ENCODE peak calls at places on chromosomes 7 and 10, in nine cellular contexts. Y, N, M, D, K, E, R, F and I are unnamed samples.

GRCh38 chr7:17617857-17618651 is 319.6 kb downstream of the AHR start:
- DNase-seq in N (no peak), Y (no peak), R (no peak), M (no peak), F (no peak), D (no peak), E (no peak), K (no peak), I (no peak)

GRCh38 chr10:115963848-115964247 is 309.2 kb downstream of the GFRA1 start:
- DNase-seq in N (no peak), F (no peak), K (no peak), M (no peak), E (no peak), D (no peak), R (no peak), Y (no peak), I (no peak)

GRCh38 chr7:96388166-96388565 is 66.3 kb upstream of the SLC25A13 start:
- DNase-seq in R (no peak), E (no peak), D (no peak), N (no peak), F (no peak), K (peak), Y (no peak), M (no peak), I (no peak)

GRCh38 chr10:73886625-73887024 is 12.3 kb upstream of the CAMK2G start:
- DNase-seq in D (no peak), F (no peak), Y (no peak), E (no peak), K (no peak), N (no peak), R (no peak), M (no peak), I (peak)

GRCh38 chr7:101421123-101421522 is 58.4 kb downstream of the COL26A1 start:
- DNase-seq in N (no peak), E (no peak), Y (no peak), M (no peak), F (no peak), R (no peak), K (no peak), D (no peak), I (no peak)

GRCh38 chr7:74371381-74372059 is 82.2 kb upstream of the GTF2IRD1 start:
- DNase-seq in Y (peak), R (no peak), M (peak), K (no peak), N (peak), F (no peak), E (peak), D (peak), I (no peak)

GRCh38 chr7:129535896-129536295 is 33.6 kb downstream of the SMKR1 start:
- DNase-seq in E (no peak), K (no peak), M (no peak), Y (no peak), D (no peak), F (no peak), N (no peak), R (no peak), I (no peak)

GRCh38 chr10:72096115-72097000 is 8.0 kb upstream of the SPOCK2 start:
- DNase-seq in N (no peak), Y (no peak), R (no peak), F (no peak), D (no peak), E (no peak), M (no peak), K (peak), I (no peak)

GRCh38 chr10:132208489-132209050 is 21.8 kb downstream of the DPYSL4 start:
- DNase-seq in M (no peak), N (no peak), Y (no peak), F (no peak), E (no peak), D (no peak), K (no peak), R (no peak), I (no peak)

GRCh38 chr7:1056006-1056784 is 11.8 kb downstream of the GPR146 start:
- DNase-seq in K (peak), D (no peak), F (no peak), R (no peak), E (no peak), M (no peak), N (no peak), Y (no peak), I (no peak)

GRCh38 chr10:93749218-93749799 is 8.4 kb upstream of the LGI1 start:
- DNase-seq in E (no peak), F (no peak), M (no peak), R (no peak), D (peak), N (no peak), Y (no peak), K (no peak), I (no peak)

GRCh38 chr7:150974468-150975391 is 3.4 kb downstream of the KCNH2 start:
- DNase-seq in N (peak), F (no peak), M (peak), E (peak), K (peak), Y (peak), R (peak), D (no peak), I (no peak)

GRCh38 chr10:26468291-26468690 is 30.1 kb downstream of the APBB1IP start:
- DNase-seq in E (no peak), Y (no peak), R (no peak), F (no peak), K (no peak), N (no peak), M (no peak), D (no peak), I (no peak)

GRCh38 chr10:17412323-17412722 is 42.1 kb downstream of the ST8SIA6 start:
- DNase-seq in R (no peak), N (peak), Y (no peak), D (no peak), M (no peak), K (no peak), E (no peak), F (no peak), I (no peak)

GRCh38 chr7:40455485-40455884 is 320.7 kb downstream of the SUGCT start:
- DNase-seq in E (no peak), F (no peak), D (no peak), M (no peak), R (no peak), K (no peak), Y (no peak), N (no peak), I (no peak)

GRCh38 chr7:98878365-98879197 is at the start of gene TRRAP:
- DNase-seq in M (peak), N (peak), D (peak), K (peak), Y (peak), R (peak), F (peak), E (no peak), I (peak)
- TF ChIP-seq POLR2A in M (no peak), N (peak), D (no peak), K (peak), Y (no peak), R (peak), F (no peak), E (peak), I (peak)

GRCh38 chr10:63523015-63523414 is 1.8 kb downstream of the REEP3 start:
- DNase-seq in E (no peak), K (no peak), F (no peak), R (no peak), D (no peak), Y (no peak), M (no peak), N (no peak), I (no peak)

GRCh38 chr10:63522129-63522687 is 1.0 kb downstream of the REEP3 start:
- DNase-seq in F (no peak), R (no peak), E (no peak), Y (no peak), K (peak), M (no peak), D (no peak), N (no peak), I (no peak)

GRCh38 chr10:63520463-63521388 is 475 bp upstream of the REEP3 start:
- DNase-seq in R (peak), M (peak), Y (peak), F (peak), K (peak), N (peak), E (peak), D (peak), I (peak)

GRCh38 chr10:63518690-63519288 is 2.4 kb upstream of the REEP3 start:
- DNase-seq in D (no peak), N (no peak), K (no peak), R (no peak), M (no peak), F (no peak), Y (no peak), E (no peak), I (no peak)

GRCh38 chr10:63521389-63522128 is at the start of gene REEP3:
- DNase-seq in N (peak), R (peak), Y (peak), M (peak), D (peak), F (peak), K (peak), E (no peak), I (peak)
- TF ChIP-seq POLR2A in N (peak), R (peak), Y (no peak), M (no peak), D (peak), F (peak), K (peak), E (peak), I (peak)

GRCh38 chr7:79523426-79523825 is 70.0 kb upstream of the MAGI2 start:
- DNase-seq in E (no peak), K (no peak), D (no peak), M (no peak), F (no peak), Y (no peak), N (no peak), R (no peak), I (no peak)

GRCh38 chr7:79528421-79528820 is 75.0 kb upstream of the MAGI2 start:
- DNase-seq in Y (no peak), E (peak), D (no peak), R (no peak), M (no peak), K (no peak), N (no peak), F (no peak), I (no peak)

GRCh38 chr7:79529214-79529895 is 75.9 kb upstream of the MAGI2 start:
- DNase-seq in E (no peak), Y (no peak), R (no peak), D (no peak), M (no peak), F (no peak), K (no peak), N (no peak), I (no peak)

GRCh38 chr7:79520543-79520942 is 67.1 kb upstream of the MAGI2 start:
- DNase-seq in E (no peak), R (no peak), D (no peak), Y (no peak), K (no peak), F (no peak), N (no peak), M (no peak), I (no peak)

GRCh38 chr7:79524048-79524447 is 70.6 kb upstream of the MAGI2 start:
- DNase-seq in R (no peak), M (no peak), Y (no peak), E (no peak), K (no peak), D (no peak), F (no peak), N (no peak), I (no peak)
- TF ChIP-seq POLR2A in R (no peak), M (no peak), Y (no peak), E (no peak), K (no peak), D (no peak), F (no peak), N (no peak), I (no peak)

GRCh38 chr7:56053379-56053778 is 1.8 kb downstream of the CCT6A start:
- DNase-seq in R (no peak), N (no peak), K (no peak), Y (no peak), F (no peak), E (no peak), M (no peak), D (no peak), I (no peak)

GRCh38 chr7:56048245-56048644 is 3.0 kb downstream of the PSPH start:
- DNase-seq in E (no peak), M (no peak), Y (no peak), N (no peak), K (no peak), R (no peak), D (no peak), F (no peak), I (no peak)

GRCh38 chr7:56053993-56054392 is 2.4 kb downstream of the CCT6A start:
- DNase-seq in F (no peak), M (no peak), Y (no peak), R (no peak), D (no peak), E (no peak), K (no peak), N (no peak), I (no peak)

GRCh38 chr7:56051053-56051338 is 248 bp downstream of the PSPH start:
- DNase-seq in F (no peak), K (no peak), N (no peak), D (no peak), E (no peak), M (no peak), R (no peak), Y (no peak), I (no peak)

DNA sequence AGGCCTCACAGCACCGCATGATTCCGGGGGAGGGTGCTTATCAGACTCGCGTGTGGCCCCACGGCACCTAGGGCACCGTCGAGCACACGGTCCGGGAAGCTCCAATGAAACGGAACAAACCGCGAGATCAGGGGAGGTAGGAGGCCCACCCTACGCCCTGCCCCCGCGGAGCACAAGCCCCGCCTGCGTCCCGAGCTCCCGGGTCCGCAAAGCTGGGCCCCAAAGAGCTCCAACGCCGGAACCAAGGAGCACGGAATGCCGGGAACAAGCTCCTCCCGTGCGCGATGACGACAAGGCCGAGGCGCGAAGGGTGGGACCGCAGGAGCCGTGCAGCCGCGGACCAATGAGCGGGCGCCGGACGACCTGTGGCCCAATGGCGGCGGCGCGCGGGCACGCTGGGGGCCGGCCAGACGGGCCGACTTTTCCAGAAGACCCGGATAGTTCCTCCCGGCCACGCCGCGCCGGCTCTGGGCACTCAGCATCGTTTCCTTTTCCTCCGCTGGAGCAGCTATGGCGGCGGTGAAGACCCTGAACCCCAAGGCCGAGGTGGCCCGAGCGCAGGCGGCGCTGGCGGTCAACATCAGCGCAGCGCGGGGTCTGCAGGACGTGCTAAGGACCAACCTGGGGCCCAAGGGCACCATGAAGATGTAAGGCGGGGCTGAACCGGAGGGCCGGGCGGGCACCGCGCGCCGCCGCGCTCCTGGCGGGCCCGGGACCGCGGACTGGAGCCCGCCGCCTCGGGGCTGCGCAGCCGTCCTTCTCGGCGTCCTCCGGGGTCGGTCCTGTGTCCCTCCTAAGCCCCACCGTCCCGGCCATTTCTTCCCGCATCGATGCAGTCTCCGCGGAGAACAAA is at the start of the genes CCT6A and PSPH:
- DNase-seq in M (peak), D (peak), R (peak), F (peak), Y (peak), K (peak), E (peak), N (peak), I (peak)
- TF ChIP-seq POLR2A in M (peak), D (peak), R (peak), F (no peak), Y (peak), K (peak), E (peak), N (peak), I (peak)

GRCh38 chr10:69628876-69629275 is 1.2 kb upstream of the FAM241B start:
- DNase-seq in Y (peak), R (no peak), E (no peak), D (no peak), M (no peak), N (no peak), F (no peak), K (no peak), I (no peak)

GRCh38 chr10:69630651-69631400 is 779 bp downstream of the FAM241B start:
- DNase-seq in M (no peak), K (no peak), N (no peak), D (no peak), R (no peak), E (no peak), Y (no peak), F (peak), I (no peak)

GRCh38 chr10:69631566-69631965 is 1.5 kb downstream of the FAM241B start:
- DNase-seq in D (no peak), E (no peak), F (no peak), K (no peak), R (no peak), N (no peak), Y (peak), M (no peak), I (no peak)

GRCh38 chr10:69629519-69629896 is 539 bp upstream of the FAM241B start:
- DNase-seq in R (no peak), D (no peak), F (peak), M (no peak), K (no peak), N (no peak), Y (no peak), E (no peak), I (no peak)

GRCh38 chr10:69629897-69630650 is at the start of gene FAM241B:
- DNase-seq in N (peak), M (peak), K (no peak), R (peak), E (peak), F (peak), Y (peak), D (peak), I (peak)
- TF ChIP-seq POLR2A in N (peak), M (no peak), K (no peak), R (no peak), E (no peak), F (no peak), Y (no peak), D (no peak), I (peak)

DNA sequence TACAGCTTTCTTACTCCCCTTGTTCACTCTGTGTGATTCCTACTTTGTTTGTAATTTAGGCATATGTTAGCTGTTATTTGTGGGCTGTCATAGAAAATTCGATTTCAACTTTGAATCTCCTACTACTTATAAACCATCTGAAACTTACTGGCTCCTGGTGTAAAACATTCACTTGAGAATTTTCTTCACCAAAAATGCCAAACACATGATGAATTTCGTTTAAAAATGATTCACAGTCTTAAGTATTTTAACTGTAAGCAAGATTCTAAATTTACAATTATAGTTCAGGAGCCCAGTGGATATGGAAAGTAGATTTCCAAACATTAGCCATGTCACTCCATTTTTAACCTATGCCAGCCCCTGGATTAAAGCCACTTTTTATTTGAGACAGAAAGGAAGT is 3.1 kb downstream of the CPED1 start:
- DNase-seq in M (no peak), Y (no peak), F (no peak), D (no peak), E (no peak), N (no peak), K (no peak), R (no peak), I (no peak)
- TF ChIP-seq POLR2A in M (no peak), Y (no peak), F (no peak), D (no peak), E (no peak), N (no peak), K (no peak), R (no peak), I (no peak)

DNA sequence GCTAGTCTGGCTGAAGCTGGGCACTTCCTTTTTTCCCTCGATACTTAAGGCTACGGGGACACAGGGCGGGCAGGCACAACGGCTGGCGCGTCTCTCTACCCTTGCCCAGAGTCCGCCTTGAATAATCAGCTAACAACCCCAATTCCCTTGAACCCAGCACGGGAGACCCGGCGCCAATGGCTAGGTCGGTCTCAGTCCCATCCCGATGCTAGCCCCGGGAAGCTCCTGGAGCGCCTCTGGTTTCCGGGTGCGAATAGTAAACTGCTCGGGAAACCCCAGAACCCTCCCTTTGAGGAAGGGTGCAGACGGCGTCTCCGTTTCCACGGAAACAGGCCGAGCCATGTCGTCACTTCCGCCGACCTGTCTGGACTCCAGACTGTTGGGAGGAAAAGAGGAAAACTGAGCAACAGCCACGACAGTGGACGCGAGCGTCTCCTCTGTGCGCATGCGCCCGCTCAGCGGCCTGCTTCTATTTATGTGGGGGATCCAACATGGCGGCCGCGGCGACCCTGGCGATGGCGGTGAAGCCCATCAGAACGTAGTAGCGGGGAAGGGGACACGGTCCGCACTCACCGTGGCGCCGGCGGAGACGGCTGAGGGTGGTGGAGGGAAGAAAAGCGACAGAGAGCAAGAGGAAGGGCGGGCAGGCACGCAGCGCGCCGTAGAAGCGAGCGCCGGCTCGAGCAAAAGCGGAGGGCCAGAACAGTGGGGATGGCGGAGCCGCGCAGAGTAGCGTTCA is at the start of gene UBN2:
- DNase-seq in R (peak), F (peak), M (peak), N (peak), E (peak), K (peak), Y (peak), D (peak), I (peak)
- TF ChIP-seq POLR2A in R (peak), F (no peak), M (peak), N (peak), E (peak), K (peak), Y (no peak), D (peak), I (peak)

GRCh38 chr10:122186822-122187810 is 84.0 kb upstream of the BTBD16 start:
- DNase-seq in R (no peak), K (no peak), N (no peak), D (no peak), E (no peak), F (no peak), M (no peak), Y (no peak), I (no peak)
- TF ChIP-seq POLR2A in R (no peak), K (no peak), N (no peak), D (no peak), E (no peak), F (no peak), M (no peak), Y (no peak), I (no peak)